ENCODE peak calls at places on chromosomes 2 and 18, in eight cellular contexts. One of them, this sample, is unnamed.

GRCh38 chr18:57910817-57911216 is 107.7 kb upstream of the ATP8B1 start:
- DNase-seq in HCT116: no peak
- DNase-seq in GM23248: no peak
- DNase-seq in PC-3: peak; percentile 15
- DNase-seq in hepatocyte: no peak
- DNase-seq in Karpas-422: peak; percentile 78
- DNase-seq in SK-N-SH: no peak
- DNase-seq in PC-9: no peak
- DNase-seq in this sample: peak; percentile 79

GRCh38 chr2:18124126-18124835 is 245.8 kb downstream of the KCNS3 start:
- DNase-seq in HCT116: no peak
- DNase-seq in GM23248: no peak
- DNase-seq in PC-3: no peak
- DNase-seq in hepatocyte: no peak
- DNase-seq in Karpas-422: no peak
- DNase-seq in SK-N-SH: no peak
- DNase-seq in PC-9: no peak
- DNase-seq in this sample: no peak

GRCh38 chr2:33488178-33488690 is 11.8 kb downstream of the RASGRP3 start:
- DNase-seq in HCT116: no peak
- DNase-seq in GM23248: peak; percentile 15
- DNase-seq in PC-3: no peak
- DNase-seq in hepatocyte: no peak
- DNase-seq in Karpas-422: no peak
- DNase-seq in SK-N-SH: no peak
- DNase-seq in PC-9: no peak
- DNase-seq in this sample: no peak

GRCh38 chr2:27451095-27451494 is 8.9 kb downstream of the KRTCAP3 start:
- DNase-seq in HCT116: no peak
- DNase-seq in GM23248: no peak
- DNase-seq in PC-3: no peak
- DNase-seq in hepatocyte: no peak
- DNase-seq in Karpas-422: no peak
- DNase-seq in SK-N-SH: no peak
- DNase-seq in PC-9: no peak
- DNase-seq in this sample: no peak

GRCh38 chr2:239157269-239157668 is 243.6 kb downstream of the HDAC4 start:
- DNase-seq in HCT116: no peak
- DNase-seq in GM23248: no peak
- DNase-seq in PC-3: no peak
- DNase-seq in hepatocyte: no peak
- DNase-seq in Karpas-422: no peak
- DNase-seq in SK-N-SH: peak; percentile 58
- DNase-seq in PC-9: no peak
- DNase-seq in this sample: no peak

GRCh38 chr2:145170787-145171186 is 650.9 kb upstream of the ZEB2 start:
- DNase-seq in HCT116: no peak
- DNase-seq in GM23248: no peak
- DNase-seq in PC-3: no peak
- DNase-seq in hepatocyte: no peak
- DNase-seq in Karpas-422: no peak
- DNase-seq in SK-N-SH: no peak
- DNase-seq in PC-9: no peak
- DNase-seq in this sample: no peak

GRCh38 chr2:12232876-12233275 is 483.9 kb upstream of the TRIB2 start:
- DNase-seq in HCT116: no peak
- DNase-seq in GM23248: no peak
- DNase-seq in PC-3: no peak
- DNase-seq in hepatocyte: no peak
- DNase-seq in Karpas-422: no peak
- DNase-seq in SK-N-SH: no peak
- DNase-seq in PC-9: no peak
- DNase-seq in this sample: no peak

GRCh38 chr2:53317863-53318262 is 449.7 kb upstream of the CHAC2 start:
- DNase-seq in HCT116: no peak
- DNase-seq in GM23248: peak; percentile 2
- DNase-seq in PC-3: no peak
- DNase-seq in hepatocyte: no peak
- DNase-seq in Karpas-422: no peak
- DNase-seq in SK-N-SH: no peak
- DNase-seq in PC-9: no peak
- DNase-seq in this sample: no peak

GRCh38 chr18:28713026-28713425 is 536.1 kb upstream of the CDH2 start:
- DNase-seq in HCT116: no peak
- DNase-seq in GM23248: no peak
- DNase-seq in PC-3: no peak
- DNase-seq in hepatocyte: no peak
- DNase-seq in Karpas-422: no peak
- DNase-seq in SK-N-SH: no peak
- DNase-seq in PC-9: no peak
- DNase-seq in this sample: no peak

GRCh38 chr18:63120541-63121059 is 199.0 kb downstream of the BCL2 start:
- DNase-seq in HCT116: no peak
- DNase-seq in GM23248: no peak
- DNase-seq in PC-3: no peak
- DNase-seq in hepatocyte: no peak
- DNase-seq in Karpas-422: no peak
- DNase-seq in SK-N-SH: no peak
- DNase-seq in PC-9: no peak
- DNase-seq in this sample: no peak

GRCh38 chr18:63460414-63460813 is 16.3 kb upstream of the SERPINB5 start:
- DNase-seq in HCT116: no peak
- DNase-seq in GM23248: no peak
- DNase-seq in PC-3: no peak
- DNase-seq in hepatocyte: no peak
- DNase-seq in Karpas-422: no peak
- DNase-seq in SK-N-SH: no peak
- DNase-seq in PC-9: no peak
- DNase-seq in this sample: no peak

GRCh38 chr2:172858473-172858745 is 122.8 kb downstream of the RAPGEF4 start:
- DNase-seq in HCT116: no peak
- DNase-seq in GM23248: no peak
- DNase-seq in PC-3: no peak
- DNase-seq in hepatocyte: no peak
- DNase-seq in Karpas-422: no peak
- DNase-seq in SK-N-SH: no peak
- DNase-seq in PC-9: no peak
- DNase-seq in this sample: no peak

GRCh38 chr2:241564596-241565411 is 6.3 kb downstream of the BOK start:
- DNase-seq in HCT116: no peak
- DNase-seq in GM23248: peak; percentile 64
- DNase-seq in PC-3: no peak
- DNase-seq in hepatocyte: peak; percentile 71
- DNase-seq in Karpas-422: no peak
- DNase-seq in SK-N-SH: no peak
- DNase-seq in PC-9: no peak
- DNase-seq in this sample: no peak

GRCh38 chr2:213185147-213185822 is 33.9 kb upstream of the IKZF2 start:
- DNase-seq in HCT116: no peak
- DNase-seq in GM23248: no peak
- DNase-seq in PC-3: no peak
- DNase-seq in hepatocyte: no peak
- DNase-seq in Karpas-422: no peak
- DNase-seq in SK-N-SH: no peak
- DNase-seq in PC-9: no peak
- DNase-seq in this sample: no peak
- H3K9me2 ChIP-seq in HCT116: no peaks in the 10 kb centered on the region
- H3K9me2 ChIP-seq in GM23248: no peaks in the 10 kb centered on the region
- H3K9me2 ChIP-seq in PC-3: no peaks in the 10 kb centered on the region
- H3K9me2 ChIP-seq in hepatocyte: no peaks in the 10 kb centered on the region
- H3K9me2 ChIP-seq in Karpas-422: no peaks in the 10 kb centered on the region
- H3K9me2 ChIP-seq in SK-N-SH: no peaks in the 10 kb centered on the region
- H3K9me2 ChIP-seq in PC-9: no peaks in the 10 kb centered on the region
- H3K9me2 ChIP-seq in this sample: no peaks in the 10 kb centered on the region

DNA sequence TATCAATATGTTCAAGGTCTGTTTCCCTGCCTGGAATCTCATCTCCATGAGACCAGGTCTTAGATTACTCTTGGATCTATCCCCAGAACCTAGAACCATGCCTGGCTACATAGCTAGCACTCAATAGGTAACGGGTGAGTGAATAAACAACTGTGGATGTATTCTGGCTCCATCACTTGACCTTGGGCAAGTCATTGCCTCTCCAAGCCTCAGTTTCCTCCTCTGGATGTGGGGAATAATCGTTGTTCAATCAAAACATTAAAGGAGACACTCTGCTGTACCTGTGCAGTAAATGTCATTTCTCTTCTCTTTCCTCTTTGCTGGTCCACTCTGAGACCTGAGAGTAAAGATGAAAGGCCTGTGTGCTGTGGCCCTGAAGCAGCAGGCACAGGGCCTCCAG is 121.5 kb upstream of the MYCN start:
- DNase-seq in HCT116: no peak
- DNase-seq in GM23248: no peak
- DNase-seq in PC-3: no peak
- DNase-seq in hepatocyte: no peak
- DNase-seq in Karpas-422: no peak
- DNase-seq in SK-N-SH: no peak
- DNase-seq in PC-9: no peak
- DNase-seq in this sample: no peak
- H3K9me2 ChIP-seq in HCT116: no peaks in the 10 kb centered on the region
- H3K9me2 ChIP-seq in GM23248: no peaks in the 10 kb centered on the region
- H3K9me2 ChIP-seq in PC-3: no peaks in the 10 kb centered on the region
- H3K9me2 ChIP-seq in hepatocyte: no peaks in the 10 kb centered on the region
- H3K9me2 ChIP-seq in Karpas-422: no peaks in the 10 kb centered on the region
- H3K9me2 ChIP-seq in SK-N-SH: no peaks in the 10 kb centered on the region
- H3K9me2 ChIP-seq in PC-9: no peaks in the 10 kb centered on the region
- H3K9me2 ChIP-seq in this sample: no peaks in the 10 kb centered on the region

GRCh38 chr2:127205211-127206140 is 14.6 kb downstream of the CYP27C1 start:
- DNase-seq in HCT116: no peak
- DNase-seq in GM23248: no peak
- DNase-seq in PC-3: no peak
- DNase-seq in hepatocyte: no peak
- DNase-seq in Karpas-422: no peak
- DNase-seq in SK-N-SH: no peak
- DNase-seq in PC-9: no peak
- DNase-seq in this sample: peak; percentile 69

GRCh38 chr2:127208313-127208712 is 11.8 kb downstream of the CYP27C1 start:
- DNase-seq in HCT116: no peak
- DNase-seq in GM23248: peak; percentile 22
- DNase-seq in PC-3: peak; percentile 39
- DNase-seq in hepatocyte: peak; percentile 40
- DNase-seq in Karpas-422: peak; percentile 45
- DNase-seq in SK-N-SH: no peak
- DNase-seq in PC-9: peak; percentile 83
- DNase-seq in this sample: peak; percentile 86
- H3K9me2 ChIP-seq in HCT116: no peaks in the 10 kb centered on the region
- H3K9me2 ChIP-seq in GM23248: no peaks in the 10 kb centered on the region
- H3K9me2 ChIP-seq in PC-3: no peaks in the 10 kb centered on the region
- H3K9me2 ChIP-seq in hepatocyte: no peaks in the 10 kb centered on the region
- H3K9me2 ChIP-seq in Karpas-422: no peaks in the 10 kb centered on the region
- H3K9me2 ChIP-seq in SK-N-SH: no peaks in the 10 kb centered on the region
- H3K9me2 ChIP-seq in PC-9: no peaks in the 10 kb centered on the region
- H3K9me2 ChIP-seq in this sample: no peaks in the 10 kb centered on the region

GRCh38 chr18:13613591-13614317 is 112.6 kb downstream of the FAM210A start:
- DNase-seq in HCT116: no peak
- DNase-seq in GM23248: no peak
- DNase-seq in PC-3: no peak
- DNase-seq in hepatocyte: no peak
- DNase-seq in Karpas-422: peak; percentile 93
- DNase-seq in SK-N-SH: no peak
- DNase-seq in PC-9: no peak
- DNase-seq in this sample: no peak
- H3K9me2 ChIP-seq in HCT116: no peaks in the 10 kb centered on the region
- H3K9me2 ChIP-seq in GM23248: no peaks in the 10 kb centered on the region
- H3K9me2 ChIP-seq in PC-3: no peaks in the 10 kb centered on the region
- H3K9me2 ChIP-seq in hepatocyte: no peaks in the 10 kb centered on the region
- H3K9me2 ChIP-seq in Karpas-422: no peaks in the 10 kb centered on the region
- H3K9me2 ChIP-seq in SK-N-SH: no peaks in the 10 kb centered on the region
- H3K9me2 ChIP-seq in PC-9: no peaks in the 10 kb centered on the region
- H3K9me2 ChIP-seq in this sample: no peaks in the 10 kb centered on the region

GRCh38 chr18:7725473-7725872 is 158.4 kb downstream of the PTPRM start:
- DNase-seq in HCT116: no peak
- DNase-seq in GM23248: no peak
- DNase-seq in PC-3: no peak
- DNase-seq in hepatocyte: no peak
- DNase-seq in Karpas-422: no peak
- DNase-seq in SK-N-SH: no peak
- DNase-seq in PC-9: no peak
- DNase-seq in this sample: no peak

GRCh38 chr18:7720395-7720794 is 153.3 kb downstream of the PTPRM start:
- DNase-seq in HCT116: no peak
- DNase-seq in GM23248: no peak
- DNase-seq in PC-3: no peak
- DNase-seq in hepatocyte: no peak
- DNase-seq in Karpas-422: no peak
- DNase-seq in SK-N-SH: no peak
- DNase-seq in PC-9: no peak
- DNase-seq in this sample: no peak

GRCh38 chr18:7721532-7721931 is 154.4 kb downstream of the PTPRM start:
- DNase-seq in HCT116: no peak
- DNase-seq in GM23248: no peak
- DNase-seq in PC-3: no peak
- DNase-seq in hepatocyte: no peak
- DNase-seq in Karpas-422: no peak
- DNase-seq in SK-N-SH: no peak
- DNase-seq in PC-9: no peak
- DNase-seq in this sample: no peak

GRCh38 chr18:7723558-7723957 is 156.4 kb downstream of the PTPRM start:
- DNase-seq in HCT116: no peak
- DNase-seq in GM23248: no peak
- DNase-seq in PC-3: no peak
- DNase-seq in hepatocyte: no peak
- DNase-seq in Karpas-422: no peak
- DNase-seq in SK-N-SH: no peak
- DNase-seq in PC-9: no peak
- DNase-seq in this sample: peak; percentile 56

DNA sequence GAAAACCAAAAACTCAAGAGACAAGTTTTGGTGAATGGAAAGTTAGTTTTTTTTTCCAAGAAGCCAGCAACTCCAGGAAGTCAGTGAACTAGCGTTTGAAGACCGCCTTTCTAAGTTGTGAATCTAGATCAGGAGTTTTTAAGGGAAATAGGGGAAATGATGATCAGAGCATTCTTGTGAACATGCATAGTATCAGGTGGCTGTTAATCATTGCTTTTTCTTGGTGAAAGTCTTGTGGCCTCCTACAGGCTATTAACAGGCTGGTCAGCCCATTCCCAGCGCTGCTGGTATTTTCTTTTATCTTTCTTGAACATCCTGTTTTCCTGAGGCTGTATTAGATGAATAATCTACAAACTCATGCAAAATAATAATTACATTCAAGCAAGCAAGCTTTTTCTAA is 155.8 kb downstream of the PTPRM start:
- DNase-seq in HCT116: no peak
- DNase-seq in GM23248: no peak
- DNase-seq in PC-3: no peak
- DNase-seq in hepatocyte: no peak
- DNase-seq in Karpas-422: no peak
- DNase-seq in SK-N-SH: no peak
- DNase-seq in PC-9: no peak
- DNase-seq in this sample: no peak
- H3K9me2 ChIP-seq in HCT116: no peaks in the 10 kb centered on the region
- H3K9me2 ChIP-seq in GM23248: no peaks in the 10 kb centered on the region
- H3K9me2 ChIP-seq in PC-3: no peaks in the 10 kb centered on the region
- H3K9me2 ChIP-seq in hepatocyte: no peaks in the 10 kb centered on the region
- H3K9me2 ChIP-seq in Karpas-422: no peaks in the 10 kb centered on the region
- H3K9me2 ChIP-seq in SK-N-SH: no peaks in the 10 kb centered on the region
- H3K9me2 ChIP-seq in PC-9: peaks cover 4% of the 10 kb centered on the region
- H3K9me2 ChIP-seq in this sample: no peaks in the 10 kb centered on the region

DNA sequence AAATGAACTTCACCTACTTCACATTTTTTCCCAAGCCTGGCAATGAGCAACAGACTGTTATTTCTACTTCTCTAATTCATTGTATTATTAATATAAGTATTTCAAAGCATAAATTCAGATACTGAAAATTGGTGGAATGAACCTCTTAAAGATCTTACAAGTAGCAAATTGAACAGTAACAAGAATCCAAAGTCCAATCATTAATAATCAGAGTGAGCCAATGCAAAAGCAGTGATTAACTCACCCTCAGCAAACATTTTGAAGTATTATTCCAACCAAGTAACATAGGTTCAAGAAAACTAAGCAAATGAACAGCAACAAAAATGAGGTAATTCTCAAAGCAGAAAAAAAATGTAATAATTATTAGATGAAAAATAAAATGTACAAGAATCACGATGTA is 288.1 kb upstream of the ZC3H15 start:
- DNase-seq in HCT116: no peak
- DNase-seq in GM23248: no peak
- DNase-seq in PC-3: no peak
- DNase-seq in hepatocyte: no peak
- DNase-seq in Karpas-422: no peak
- DNase-seq in SK-N-SH: no peak
- DNase-seq in PC-9: no peak
- DNase-seq in this sample: no peak
- H3K9me2 ChIP-seq in HCT116: no peaks in the 10 kb centered on the region
- H3K9me2 ChIP-seq in GM23248: no peaks in the 10 kb centered on the region
- H3K9me2 ChIP-seq in PC-3: no peaks in the 10 kb centered on the region
- H3K9me2 ChIP-seq in hepatocyte: no peaks in the 10 kb centered on the region
- H3K9me2 ChIP-seq in Karpas-422: no peaks in the 10 kb centered on the region
- H3K9me2 ChIP-seq in SK-N-SH: no peaks in the 10 kb centered on the region
- H3K9me2 ChIP-seq in PC-9: no peaks in the 10 kb centered on the region
- H3K9me2 ChIP-seq in this sample: no peaks in the 10 kb centered on the region

This sample was measured in GM23338.